ENCODE peak calls at places on chromosomes 16 and 17, in four cellular contexts. L, Z, W and G are unnamed samples.

GRCh38 chr16:71927383-71927782 is 32.1 kb downstream of the IST1 start:
- DNase-seq in Z (no peak), W (no peak), L (peak; percentile 38), G (peak; percentile 32)

GRCh38 chr17:7136266-7136877 is 21.8 kb upstream of the ASGR2 start:
- DNase-seq in L (peak; percentile 82), W (peak; percentile 70), Z (peak; percentile 74), G (peak; percentile 80)

GRCh38 chr16:20079106-20079505 is 5.4 kb upstream of the GPR139 start:
- DNase-seq in L (no peak), W (no peak), Z (no peak), G (no peak)

GRCh38 chr17:57403241-57403640 is 146.9 kb downstream of the MSI2 start:
- DNase-seq in Z (no peak), W (no peak), L (no peak), G (no peak)

GRCh38 chr16:84952335-84953050 is 58.8 kb downstream of the ZDHHC7 start:
- DNase-seq in L (peak; percentile 90), Z (peak; percentile 88), W (peak; percentile 86), G (peak; percentile 49)

GRCh38 chr17:35373984-35374765 is 754 bp upstream of the SLFN11 start:
- DNase-seq in L (peak; percentile 17), Z (peak; percentile 16), W (peak; percentile 35), G (peak; percentile 47)

GRCh38 chr17:74864866-74865395 is 5.2 kb upstream of the GRIN2C start:
- DNase-seq in Z (peak; percentile 85), L (peak; percentile 77), W (peak; percentile 82), G (no peak)

GRCh38 chr17:39001703-39002637 is 34.8 kb upstream of the FBXO47 start:
- DNase-seq in Z (no peak), W (peak; percentile 33), L (no peak), G (no peak)

GRCh38 chr17:34249497-34249877 is 5.6 kb upstream of the CCL2 start:
- DNase-seq in W (no peak), L (no peak), Z (no peak), G (no peak)

GRCh38 chr17:10683853-10684252 is 13.5 kb downstream of the SCO1 start:
- DNase-seq in W (no peak), Z (no peak), L (peak; percentile 13), G (no peak)

GRCh38 chr16:66746682-66747081 is 4.7 kb downstream of the DYNC1LI2 start:
- DNase-seq in L (no peak), Z (no peak), W (no peak), G (no peak)

GRCh38 chr16:30651124-30652004 is 604 bp downstream of the PRR14 start:
- DNase-seq in Z (peak; percentile 42), W (peak; percentile 76), L (peak; percentile 74), G (peak; percentile 55)

GRCh38 chr16:85235988-85236831 is 123.9 kb upstream of the CIBAR2 start:
- DNase-seq in L (no peak), W (no peak), Z (no peak), G (no peak)

GRCh38 chr17:34227707-34228106 is 27.4 kb upstream of the CCL2 start:
- DNase-seq in Z (no peak), L (no peak), W (no peak), G (no peak)

GRCh38 chr16:24950275-24950674 is 64.9 kb downstream of the ARHGAP17 start:
- DNase-seq in W (no peak), L (no peak), Z (no peak), G (no peak)

GRCh38 chr16:23640669-23640958 is 496 bp downstream of the PALB2 start:
- DNase-seq in W (no peak), Z (no peak), L (no peak), G (no peak)

DNA sequence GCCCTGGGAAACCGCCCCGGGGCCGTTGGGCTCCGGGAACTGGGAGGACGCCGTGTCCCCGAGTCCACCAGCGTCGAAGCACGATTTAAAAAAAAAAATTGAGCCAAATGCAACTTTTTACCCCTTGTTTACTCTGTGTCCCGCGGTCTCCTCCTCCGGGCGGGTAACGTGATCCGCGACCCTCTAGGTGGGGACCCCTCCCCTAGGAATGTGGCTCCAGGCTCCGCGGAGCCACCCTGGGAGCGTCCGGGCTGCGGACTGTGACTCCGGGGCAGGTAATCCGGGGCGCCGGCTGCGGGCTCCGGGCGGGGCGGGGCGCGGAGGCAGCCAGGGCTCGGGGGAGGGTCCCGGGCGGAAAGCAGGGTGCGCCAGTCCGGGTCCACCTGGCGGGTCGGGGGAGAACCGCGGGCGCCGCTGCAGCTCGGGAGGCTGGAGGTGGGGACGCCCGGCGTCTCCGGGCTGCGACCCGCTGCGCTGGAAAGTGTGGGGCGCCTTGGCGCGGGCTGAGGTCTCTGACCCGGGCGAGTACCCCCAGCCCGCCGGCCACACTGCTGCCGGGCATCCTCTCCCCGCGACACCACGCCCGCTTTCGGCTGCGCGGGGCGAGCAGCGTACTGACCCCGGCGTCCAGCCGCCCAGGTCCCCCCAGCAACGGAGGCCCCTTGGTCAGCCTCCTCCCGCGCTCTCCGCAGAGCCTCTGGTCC is 850 bp upstream of the HELZ start:
- DNase-seq in Z (peak; percentile 38), L (peak; percentile 79), W (peak; percentile 39), G (peak; percentile 59)
- TF ChIP-seq CTCF in Z (peak; percentile 44), L (no peak), W (no peak), G (no peak)

DNA sequence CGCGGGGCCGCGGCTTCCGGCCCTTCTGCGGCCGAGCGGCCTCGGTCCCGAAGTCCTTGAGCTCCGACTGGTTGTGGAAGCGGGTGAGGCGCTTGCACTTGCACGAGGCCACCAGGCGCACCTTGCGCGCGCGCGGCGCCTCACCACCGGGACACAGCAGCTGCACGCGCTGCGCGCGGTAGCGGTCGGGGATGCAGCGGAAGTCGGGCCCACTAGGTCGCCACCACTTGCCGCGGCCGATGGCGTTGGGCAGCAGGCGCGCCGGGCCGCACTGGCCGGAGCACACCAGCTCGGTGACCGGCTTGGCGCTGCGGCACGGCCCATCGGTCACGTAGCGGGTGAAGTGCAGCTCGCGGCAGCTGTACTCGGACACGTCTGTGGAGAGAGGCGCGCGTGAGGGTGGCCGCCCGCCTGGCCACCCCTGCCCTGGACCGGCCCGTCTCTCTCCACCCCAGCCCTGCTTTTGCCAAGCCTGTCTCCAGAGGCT is 3.2 kb downstream of the SOST start:
- DNase-seq in W (no peak), Z (no peak), L (peak; percentile 43), G (no peak)
- TF ChIP-seq CTCF in W (no peak), Z (no peak), L (peak; percentile 2), G (no peak)

GRCh38 chr16:86450691-86451090 is 59.6 kb upstream of the FOXF1 start:
- DNase-seq in Z (no peak), L (no peak), W (no peak), G (no peak)
- TF ChIP-seq CTCF in Z (no peak), L (no peak), W (no peak), G (no peak)

GRCh38 chr17:60750645-60751044 is 73.0 kb downstream of the BCAS3 start:
- DNase-seq in L (no peak), W (no peak), Z (no peak), G (no peak)
- TF ChIP-seq CTCF in L (no peak), W (no peak), Z (no peak), G (no peak)

GRCh38 chr17:65229596-65229995 is 92.4 kb downstream of the RGS9 start:
- DNase-seq in L (no peak), Z (no peak), W (no peak), G (no peak)

GRCh38 chr17:65231086-65231485 is 93.9 kb downstream of the RGS9 start:
- DNase-seq in W (no peak), L (no peak), Z (no peak), G (no peak)

GRCh38 chr17:65228734-65229390 is 91.7 kb downstream of the RGS9 start:
- DNase-seq in W (no peak), L (peak; percentile 4), Z (no peak), G (no peak)

GRCh38 chr17:65228287-65228686 is 91.1 kb downstream of the RGS9 start:
- DNase-seq in L (no peak), Z (no peak), W (no peak), G (no peak)

GRCh38 chr17:65230040-65230439 is 92.9 kb downstream of the RGS9 start:
- DNase-seq in L (no peak), Z (no peak), W (no peak), G (no peak)
- TF ChIP-seq CTCF in L (no peak), Z (no peak), W (no peak), G (no peak)

GRCh38 chr17:81995463-81996231 is 18.2 kb downstream of the ASPSCR1 start:
- DNase-seq in W (no peak), L (no peak), Z (no peak), G (no peak)
- TF ChIP-seq CTCF in W (no peak), L (no peak), Z (no peak), G (no peak)

DNA sequence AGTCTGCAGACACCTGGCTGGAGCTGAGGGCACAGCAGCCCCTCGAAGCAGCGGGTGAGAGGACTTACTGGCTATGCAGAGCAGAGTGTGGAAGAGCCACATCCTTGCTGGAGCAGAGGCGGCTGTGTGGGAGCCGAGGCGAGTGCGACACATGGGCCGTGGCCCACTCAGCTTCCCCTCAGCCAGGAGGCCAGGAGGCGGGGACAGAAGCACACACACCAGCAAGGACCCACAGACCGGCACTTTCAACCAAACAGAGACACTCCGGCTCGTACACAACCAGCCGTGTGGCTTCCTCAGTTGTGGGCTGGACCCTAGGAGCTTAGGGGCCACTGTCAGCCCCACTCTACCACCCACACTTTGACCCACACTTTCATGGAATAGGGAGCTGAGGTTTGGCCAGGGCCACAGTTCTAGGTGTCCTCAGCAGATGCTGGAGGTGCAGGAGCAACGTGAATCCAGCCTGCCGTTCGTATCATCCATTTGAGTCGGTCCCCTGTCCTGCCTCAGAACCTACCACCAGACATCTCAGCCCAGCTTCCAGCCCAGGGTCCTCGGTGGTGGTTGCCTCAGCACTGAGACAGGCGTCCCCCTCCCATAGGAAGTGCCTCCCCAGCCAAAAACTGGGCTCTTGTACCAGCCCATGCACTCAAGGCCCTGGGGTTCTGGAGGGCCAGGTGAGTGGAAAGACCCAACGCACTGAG is at the start of gene ITGAE:
- DNase-seq in W (no peak), L (no peak), Z (no peak), G (no peak)
- TF ChIP-seq CTCF in W (no peak), L (no peak), Z (no peak), G (no peak)